ENCODE peak calls at places on chromosomes 3 and 15, in seven cellular contexts. F is SJSA1, V is heart left ventricle, Q is breast epithelium, S is tibial nerve, J is heart right ventricle, Y is uterus. A is an unnamed sample. For H3K27me3 and H3K4me1, the result is how much of the 10 kb centered on the place peaks cover.

GRCh38 chr3:102536479-102536878 is 101.7 kb downstream of the ZPLD1 start:
- DNase-seq in F (no peak), V (no peak), Q (no peak), S (no peak), J (no peak), Y (no peak), A (no peak)

GRCh38 chr3:183116051-183116614 is 16.8 kb upstream of the MCCC1 start:
- DNase-seq in F (no peak), V (no peak), Q (no peak), S (no peak), J (no peak), Y (no peak), A (no peak)

GRCh38 chr3:74643636-74644035 is 29.2 kb upstream of the CNTN3 start:
- DNase-seq in F (no peak), V (peak), Q (no peak), S (peak), J (peak), Y (peak), A (no peak)

GRCh38 chr3:172104471-172105072 is 65.2 kb downstream of the FNDC3B start:
- DNase-seq in F (no peak), V (no peak), Q (no peak), S (no peak), J (no peak), Y (no peak), A (no peak)

GRCh38 chr3:97827741-97828471 is 6.1 kb downstream of the CRYBG3 start:
- DNase-seq in F (no peak), V (no peak), Q (no peak), S (no peak), J (no peak), Y (no peak), A (no peak)

GRCh38 chr3:9915252-9916141 is 1.4 kb upstream of the IL17RC start:
- DNase-seq in F (peak), V (peak), Q (peak), S (peak), J (peak), Y (peak), A (no peak)

GRCh38 chr15:43241100-43241499 is 20.3 kb upstream of the EPB42 start:
- DNase-seq in F (no peak), V (peak), Q (no peak), S (peak), J (no peak), Y (peak), A (no peak)

GRCh38 chr15:95284933-95285401 is 1045.5 kb upstream of the NR2F2 start:
- DNase-seq in F (no peak), V (no peak), Q (no peak), S (no peak), J (no peak), Y (no peak), A (no peak)

GRCh38 chr3:165195628-165196576 is at the start of gene SLITRK3:
- DNase-seq in F (no peak), V (no peak), Q (no peak), S (no peak), J (no peak), Y (peak), A (no peak)

GRCh38 chr15:48696627-48697312 is 51.3 kb upstream of the FBN1 start:
- DNase-seq in F (no peak), V (no peak), Q (no peak), S (no peak), J (no peak), Y (no peak), A (no peak)

GRCh38 chr3:191387441-191388077 is 57.2 kb upstream of the UTS2B start:
- DNase-seq in F (no peak), V (no peak), Q (no peak), S (no peak), J (no peak), Y (no peak), A (no peak)

GRCh38 chr3:42513521-42513920 is 11.1 kb downstream of the VIPR1 start:
- DNase-seq in F (no peak), V (no peak), Q (no peak), S (no peak), J (no peak), Y (no peak), A (no peak)

GRCh38 chr3:66486187-66486586 is 14.6 kb downstream of the LRIG1 start:
- DNase-seq in F (no peak), V (no peak), Q (no peak), S (no peak), J (no peak), Y (no peak), A (no peak)

GRCh38 chr15:46442196-46442595 is 807.4 kb downstream of the SQOR start:
- DNase-seq in F (peak), V (no peak), Q (no peak), S (no peak), J (no peak), Y (no peak), A (no peak)

GRCh38 chr3:49006591-49007067 is 562 bp upstream of the WDR6 start:
- DNase-seq in F (no peak), V (peak), Q (no peak), S (no peak), J (peak), Y (peak), A (no peak)

DNA sequence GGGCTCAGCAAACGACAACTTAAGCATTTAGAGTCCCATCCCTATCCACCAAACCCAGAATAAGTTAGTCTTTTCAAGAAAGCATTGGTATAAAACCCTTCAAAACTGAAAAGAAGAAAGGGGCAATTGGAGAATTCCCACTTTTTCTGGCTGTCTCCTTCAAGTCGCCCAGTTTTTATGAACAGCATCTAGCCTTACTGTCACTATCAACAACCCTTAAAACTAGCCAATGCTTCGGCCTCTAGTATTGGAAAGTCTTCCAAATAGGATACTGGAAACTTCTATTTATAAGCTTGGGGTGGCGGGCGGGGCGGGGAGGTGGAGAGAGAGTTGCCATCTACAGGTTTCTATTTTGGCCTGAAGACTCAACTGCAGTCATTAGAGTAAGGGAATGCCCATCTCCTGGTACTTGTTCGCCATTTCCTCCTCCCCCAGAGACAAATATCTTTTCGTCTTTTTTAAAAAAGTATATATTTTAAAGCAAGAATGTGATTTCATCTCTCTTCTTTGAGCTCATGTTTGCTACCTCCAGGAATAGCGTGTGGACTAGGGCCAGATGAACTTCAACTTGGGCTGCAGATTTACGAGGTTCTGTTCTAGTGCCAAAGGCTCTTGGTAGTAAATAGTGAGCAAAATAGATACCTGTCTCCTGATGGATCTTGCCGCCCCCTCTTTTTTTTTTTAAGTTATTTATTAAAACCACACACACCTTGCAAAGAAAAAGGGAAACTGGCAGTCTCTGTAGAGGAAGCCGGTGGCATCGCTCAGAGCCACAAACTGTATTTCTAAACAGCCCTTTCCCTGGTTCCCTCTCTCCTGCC is 2.7 kb downstream of the BCL6 start:
- DNase-seq in F (no peak), V (peak), Q (no peak), S (peak), J (no peak), Y (peak), A (no peak)
- H3K4me3 ChIP-seq in F (no peak), V (peak), Q (peak), S (peak), J (peak), Y (peak), A (peak)

GRCh38 chr3:123423026-123423425 is 25.9 kb downstream of the ADCY5 start:
- DNase-seq in F (no peak), V (peak), Q (no peak), S (no peak), J (peak), Y (no peak), A (no peak)

GRCh38 chr3:123424321-123424998 is 24.4 kb downstream of the ADCY5 start:
- DNase-seq in F (no peak), V (peak), Q (no peak), S (no peak), J (peak), Y (peak), A (no peak)

GRCh38 chr3:123424999-123425386 is 23.9 kb downstream of the ADCY5 start:
- DNase-seq in F (no peak), V (no peak), Q (no peak), S (no peak), J (no peak), Y (no peak), A (no peak)

GRCh38 chr3:123422457-123422856 is 26.4 kb downstream of the ADCY5 start:
- DNase-seq in F (no peak), V (no peak), Q (no peak), S (no peak), J (no peak), Y (no peak), A (no peak)

DNA sequence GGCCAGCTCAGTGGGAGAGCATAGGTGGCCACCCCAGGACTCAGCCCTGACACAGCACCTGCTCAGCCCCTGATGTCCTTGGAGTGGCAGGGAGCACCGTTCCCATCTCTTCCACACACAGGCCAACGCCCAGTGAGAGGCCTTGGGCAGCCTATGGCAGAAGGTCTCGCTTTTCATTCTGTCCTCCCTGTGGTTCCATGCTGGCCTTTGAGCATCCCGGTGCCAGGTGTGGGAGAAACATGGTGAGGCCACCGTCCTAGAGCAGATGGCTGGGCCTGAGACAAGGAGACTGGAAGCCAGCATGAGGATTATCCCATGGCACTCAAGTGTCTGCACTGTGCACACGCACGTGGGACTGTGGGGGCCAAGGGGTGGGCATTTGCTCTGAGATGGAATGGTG is 25.1 kb downstream of the ADCY5 start:
- DNase-seq in F (no peak), V (no peak), Q (no peak), S (no peak), J (no peak), Y (no peak), A (no peak)
- H3K27me3 ChIP-seq in F (under half), V (under half), Q (under half), S (under half), J (under half), Y (under half), A (under half)

GRCh38 chr3:185714085-185714484 is 110.8 kb downstream of the IGF2BP2 start:
- DNase-seq in F (no peak), V (no peak), Q (no peak), S (no peak), J (no peak), Y (no peak), A (no peak)

GRCh38 chr3:185713015-185713414 is 111.8 kb downstream of the IGF2BP2 start:
- DNase-seq in F (no peak), V (no peak), Q (no peak), S (no peak), J (no peak), Y (no peak), A (no peak)

GRCh38 chr3:185715091-185715490 is 109.8 kb downstream of the IGF2BP2 start:
- DNase-seq in F (peak), V (no peak), Q (no peak), S (no peak), J (no peak), Y (no peak), A (no peak)

GRCh38 chr3:185711255-185711870 is 113.5 kb downstream of the IGF2BP2 start:
- DNase-seq in F (no peak), V (no peak), Q (no peak), S (no peak), J (no peak), Y (no peak), A (no peak)

GRCh38 chr3:185712337-185712736 is 112.5 kb downstream of the IGF2BP2 start:
- DNase-seq in F (no peak), V (no peak), Q (no peak), S (no peak), J (no peak), Y (no peak), A (no peak)
- H3K4me1 ChIP-seq in F (half or more), V (under half), Q (under half), S (under half), J (under half), Y (under half), A (under half)

GRCh38 chr3:50317303-50317702 is 5.2 kb downstream of the HYAL2 start:
- DNase-seq in F (no peak), V (no peak), Q (no peak), S (no peak), J (no peak), Y (no peak), A (no peak)
- H3K4me3 ChIP-seq in F (no peak), V (no peak), Q (no peak), S (no peak), J (no peak), Y (no peak), A (peak)

GRCh38 chr15:33330931-33331330 is 20.2 kb downstream of the RYR3 start:
- DNase-seq in F (no peak), V (no peak), Q (no peak), S (no peak), J (no peak), Y (no peak), A (no peak)

GRCh38 chr15:33326908-33327307 is 16.1 kb downstream of the RYR3 start:
- DNase-seq in F (no peak), V (no peak), Q (no peak), S (no peak), J (no peak), Y (no peak), A (no peak)

GRCh38 chr15:33329457-33329856 is 18.7 kb downstream of the RYR3 start:
- DNase-seq in F (no peak), V (no peak), Q (no peak), S (no peak), J (no peak), Y (no peak), A (no peak)

GRCh38 chr15:33324609-33325008 is 13.8 kb downstream of the RYR3 start:
- DNase-seq in F (no peak), V (no peak), Q (no peak), S (no peak), J (no peak), Y (no peak), A (no peak)

DNA sequence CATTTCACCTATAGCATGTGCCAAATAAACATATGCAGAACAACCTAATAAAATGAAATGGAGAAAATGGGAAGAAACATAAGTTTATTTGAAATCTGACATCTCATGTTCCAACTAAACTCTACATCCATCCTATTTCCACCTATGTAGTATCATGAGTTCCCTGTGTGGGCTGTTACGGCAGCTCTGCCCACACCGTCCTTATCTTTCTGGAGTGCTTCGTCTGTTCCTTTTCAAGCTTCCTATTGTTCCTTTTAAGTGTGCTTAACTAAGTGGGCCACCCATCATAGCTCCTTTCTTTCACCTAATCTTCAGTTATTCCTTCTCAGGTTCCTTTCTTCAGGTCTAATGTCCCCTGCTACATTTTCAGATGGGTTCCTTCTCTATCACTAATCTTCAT is 17.3 kb downstream of the RYR3 start:
- DNase-seq in F (no peak), V (no peak), Q (no peak), S (no peak), J (no peak), Y (no peak), A (no peak)
- H3K27me3 ChIP-seq in F (under half), V (under half), Q (under half), S (under half), J (under half), Y (under half), A (under half)

DNA sequence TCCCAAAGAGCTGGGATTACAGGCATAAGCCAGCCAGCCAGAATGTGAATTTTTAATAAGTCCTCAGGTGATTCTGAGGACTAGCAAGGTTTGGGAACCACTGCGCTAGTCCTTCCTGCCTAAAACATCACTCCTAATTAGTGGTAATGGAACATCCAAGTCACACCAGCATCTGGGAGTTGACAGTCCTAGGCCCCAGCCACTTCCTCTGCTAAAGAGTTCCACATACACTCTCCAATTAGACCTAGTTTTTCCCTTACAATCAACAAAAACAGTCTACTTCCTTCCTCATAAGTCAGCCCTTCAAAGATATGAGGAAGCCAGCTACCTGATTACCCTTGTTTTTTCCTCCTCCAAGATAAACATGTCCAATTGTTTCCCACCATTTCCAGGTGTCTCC is 78.1 kb downstream of the OXNAD1 start:
- DNase-seq in F (no peak), V (no peak), Q (no peak), S (no peak), J (no peak), Y (no peak), A (no peak)
- H3K4me1 ChIP-seq in F (under half), V (under half), Q (under half), S (under half), J (under half), Y (under half), A (under half)

GRCh38 chr3:45599424-45599886 is 4.9 kb downstream of the LIMD1 start:
- DNase-seq in F (no peak), V (peak), Q (no peak), S (no peak), J (no peak), Y (no peak), A (no peak)

GRCh38 chr3:45597166-45597565 is 2.6 kb downstream of the LIMD1 start:
- DNase-seq in F (no peak), V (no peak), Q (no peak), S (peak), J (no peak), Y (peak), A (no peak)

GRCh38 chr3:45596290-45596791 is 1.8 kb downstream of the LIMD1 start:
- DNase-seq in F (no peak), V (no peak), Q (no peak), S (no peak), J (no peak), Y (no peak), A (no peak)

GRCh38 chr3:45595364-45596154 is 1.0 kb downstream of the LIMD1 start:
- DNase-seq in F (no peak), V (peak), Q (no peak), S (peak), J (peak), Y (no peak), A (no peak)

DNA sequence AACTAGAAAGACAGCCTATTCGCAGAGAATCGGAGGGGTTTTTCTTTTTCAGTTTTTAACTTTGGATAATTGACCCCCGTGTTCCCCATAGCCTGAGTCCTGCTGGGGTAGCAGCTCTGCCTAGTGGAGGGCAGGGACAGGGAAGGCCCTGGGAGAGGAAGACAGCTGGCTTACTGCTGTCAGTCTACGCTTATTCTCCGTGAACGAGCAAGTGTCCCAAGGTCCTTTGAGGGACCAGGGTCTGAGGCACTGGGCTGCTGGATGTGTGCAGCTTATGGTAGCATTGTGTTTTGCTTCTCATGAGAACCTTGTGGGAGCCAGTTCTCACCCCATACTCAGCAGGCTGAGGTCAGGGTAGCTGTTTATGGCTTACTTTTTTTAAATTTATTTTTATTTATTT is 3.0 kb downstream of the LIMD1 start:
- DNase-seq in F (no peak), V (no peak), Q (no peak), S (no peak), J (no peak), Y (no peak), A (no peak)
- H3K4me3 ChIP-seq in F (no peak), V (peak), Q (peak), S (peak), J (peak), Y (no peak), A (peak)